ENCODE peak calls at places on chromosomes 13 and 19, in ten cellular contexts. One of them, this sample, is unnamed.

GRCh38 chr19:42514449-42514848 is 13.8 kb downstream of the CEACAM1 start:
- DNase-seq in endothelial cell: no peak
- DNase-seq in heart right ventricle: no peak
- DNase-seq in nephron progenitor cell: no peak
- DNase-seq in AG09319: no peak
- DNase-seq in CD8-positive, alpha-beta T cell: no peak
- DNase-seq in BJ: no peak
- DNase-seq in suprapubic skin: no peak
- DNase-seq in AG10803: no peak
- DNase-seq in body of pancreas: no peak
- DNase-seq in this sample: no peak

GRCh38 chr13:106446011-106446410 is 89.5 kb downstream of the EFNB2 start:
- DNase-seq in CD8-positive, alpha-beta T cell: no peak
- DNase-seq in suprapubic skin: no peak
- DNase-seq in AG09319: no peak
- DNase-seq in body of pancreas: no peak
- DNase-seq in endothelial cell: no peak
- DNase-seq in nephron progenitor cell: peak
- DNase-seq in heart right ventricle: no peak
- DNase-seq in BJ: no peak
- DNase-seq in AG10803: peak
- DNase-seq in this sample: no peak

GRCh38 chr19:7705387-7706187 is 3.7 kb upstream of the FCER2 start:
- DNase-seq in suprapubic skin: no peak
- DNase-seq in endothelial cell: no peak
- DNase-seq in AG10803: no peak
- DNase-seq in AG09319: no peak
- DNase-seq in BJ: no peak
- DNase-seq in body of pancreas: no peak
- DNase-seq in nephron progenitor cell: no peak
- DNase-seq in heart right ventricle: peak
- DNase-seq in CD8-positive, alpha-beta T cell: peak
- DNase-seq in this sample: no peak

GRCh38 chr13:32191452-32191998 is 123.6 kb downstream of the ZAR1L start:
- DNase-seq in body of pancreas: no peak
- DNase-seq in BJ: no peak
- DNase-seq in nephron progenitor cell: no peak
- DNase-seq in CD8-positive, alpha-beta T cell: no peak
- DNase-seq in heart right ventricle: no peak
- DNase-seq in AG09319: no peak
- DNase-seq in suprapubic skin: no peak
- DNase-seq in AG10803: peak
- DNase-seq in endothelial cell: no peak
- DNase-seq in this sample: no peak

GRCh38 chr19:16027528-16027927 is 48.8 kb upstream of the TPM4 start:
- DNase-seq in AG09319: no peak
- DNase-seq in nephron progenitor cell: no peak
- DNase-seq in CD8-positive, alpha-beta T cell: no peak
- DNase-seq in AG10803: no peak
- DNase-seq in heart right ventricle: no peak
- DNase-seq in endothelial cell: no peak
- DNase-seq in BJ: no peak
- DNase-seq in body of pancreas: no peak
- DNase-seq in suprapubic skin: no peak
- DNase-seq in this sample: no peak

GRCh38 chr19:6500837-6501739 is 1.0 kb downstream of the TUBB4A start:
- DNase-seq in CD8-positive, alpha-beta T cell: no peak
- DNase-seq in endothelial cell: no peak
- DNase-seq in suprapubic skin: no peak
- DNase-seq in nephron progenitor cell: no peak
- DNase-seq in AG09319: no peak
- DNase-seq in body of pancreas: no peak
- DNase-seq in heart right ventricle: no peak
- DNase-seq in AG10803: no peak
- DNase-seq in BJ: no peak
- DNase-seq in this sample: no peak

GRCh38 chr13:44108345-44108858 is 228.7 kb downstream of the LACC1 start:
- DNase-seq in nephron progenitor cell: no peak
- DNase-seq in AG09319: no peak
- DNase-seq in AG10803: no peak
- DNase-seq in suprapubic skin: no peak
- DNase-seq in heart right ventricle: peak
- DNase-seq in endothelial cell: no peak
- DNase-seq in CD8-positive, alpha-beta T cell: no peak
- DNase-seq in body of pancreas: peak
- DNase-seq in BJ: no peak
- DNase-seq in this sample: peak

GRCh38 chr19:2083174-2083854 is 12.8 kb downstream of the MOB3A start:
- DNase-seq in suprapubic skin: no peak
- DNase-seq in BJ: no peak
- DNase-seq in heart right ventricle: no peak
- DNase-seq in CD8-positive, alpha-beta T cell: peak
- DNase-seq in AG10803: no peak
- DNase-seq in AG09319: no peak
- DNase-seq in body of pancreas: no peak
- DNase-seq in endothelial cell: no peak
- DNase-seq in nephron progenitor cell: no peak
- DNase-seq in this sample: no peak

GRCh38 chr19:11105014-11105636 is 15.9 kb downstream of the LDLR start:
- DNase-seq in BJ: no peak
- DNase-seq in CD8-positive, alpha-beta T cell: no peak
- DNase-seq in AG09319: no peak
- DNase-seq in body of pancreas: no peak
- DNase-seq in AG10803: no peak
- DNase-seq in heart right ventricle: no peak
- DNase-seq in nephron progenitor cell: no peak
- DNase-seq in suprapubic skin: no peak
- DNase-seq in endothelial cell: no peak
- DNase-seq in this sample: no peak

GRCh38 chr19:16022251-16022650 is 54.0 kb upstream of the TPM4 start:
- DNase-seq in heart right ventricle: no peak
- DNase-seq in AG10803: no peak
- DNase-seq in endothelial cell: no peak
- DNase-seq in AG09319: no peak
- DNase-seq in BJ: no peak
- DNase-seq in suprapubic skin: no peak
- DNase-seq in CD8-positive, alpha-beta T cell: no peak
- DNase-seq in nephron progenitor cell: no peak
- DNase-seq in body of pancreas: no peak
- DNase-seq in this sample: no peak

GRCh38 chr13:52916483-52916990 is 68.1 kb upstream of the PCDH8 start:
- DNase-seq in AG09319: no peak
- DNase-seq in nephron progenitor cell: no peak
- DNase-seq in BJ: no peak
- DNase-seq in suprapubic skin: no peak
- DNase-seq in heart right ventricle: no peak
- DNase-seq in endothelial cell: no peak
- DNase-seq in AG10803: no peak
- DNase-seq in body of pancreas: no peak
- DNase-seq in CD8-positive, alpha-beta T cell: no peak
- DNase-seq in this sample: no peak

GRCh38 chr19:30085394-30085793 is 143.4 kb downstream of the URI1 start:
- DNase-seq in AG09319: no peak
- DNase-seq in heart right ventricle: no peak
- DNase-seq in endothelial cell: peak
- DNase-seq in BJ: no peak
- DNase-seq in body of pancreas: peak
- DNase-seq in nephron progenitor cell: no peak
- DNase-seq in AG10803: no peak
- DNase-seq in CD8-positive, alpha-beta T cell: no peak
- DNase-seq in suprapubic skin: no peak
- DNase-seq in this sample: peak

GRCh38 chr19:38932425-38933179 is 1.9 kb downstream of the MRPS12 start:
- DNase-seq in heart right ventricle: no peak
- DNase-seq in BJ: no peak
- DNase-seq in body of pancreas: no peak
- DNase-seq in endothelial cell: no peak
- DNase-seq in suprapubic skin: no peak
- DNase-seq in AG09319: no peak
- DNase-seq in CD8-positive, alpha-beta T cell: peak
- DNase-seq in AG10803: peak
- DNase-seq in nephron progenitor cell: no peak
- DNase-seq in this sample: peak

GRCh38 chr13:45715351-45715750 is 13.2 kb downstream of the CBY2 start:
- DNase-seq in heart right ventricle: no peak
- DNase-seq in BJ: no peak
- DNase-seq in AG09319: no peak
- DNase-seq in suprapubic skin: no peak
- DNase-seq in endothelial cell: no peak
- DNase-seq in CD8-positive, alpha-beta T cell: no peak
- DNase-seq in AG10803: no peak
- DNase-seq in body of pancreas: no peak
- DNase-seq in nephron progenitor cell: no peak
- DNase-seq in this sample: no peak

GRCh38 chr13:45717324-45717723 is 15.2 kb downstream of the CBY2 start:
- DNase-seq in heart right ventricle: no peak
- DNase-seq in BJ: no peak
- DNase-seq in AG09319: no peak
- DNase-seq in CD8-positive, alpha-beta T cell: no peak
- DNase-seq in AG10803: no peak
- DNase-seq in endothelial cell: no peak
- DNase-seq in body of pancreas: no peak
- DNase-seq in suprapubic skin: no peak
- DNase-seq in nephron progenitor cell: no peak
- DNase-seq in this sample: no peak

GRCh38 chr13:45721203-45721731 is 19.1 kb downstream of the CBY2 start:
- DNase-seq in CD8-positive, alpha-beta T cell: no peak
- DNase-seq in endothelial cell: no peak
- DNase-seq in AG10803: no peak
- DNase-seq in AG09319: no peak
- DNase-seq in nephron progenitor cell: no peak
- DNase-seq in BJ: no peak
- DNase-seq in body of pancreas: no peak
- DNase-seq in suprapubic skin: no peak
- DNase-seq in heart right ventricle: no peak
- DNase-seq in this sample: no peak

GRCh38 chr13:45718992-45719391 is 16.9 kb downstream of the CBY2 start:
- DNase-seq in endothelial cell: peak
- DNase-seq in AG10803: peak
- DNase-seq in AG09319: no peak
- DNase-seq in body of pancreas: no peak
- DNase-seq in CD8-positive, alpha-beta T cell: no peak
- DNase-seq in heart right ventricle: no peak
- DNase-seq in suprapubic skin: no peak
- DNase-seq in nephron progenitor cell: no peak
- DNase-seq in BJ: peak
- DNase-seq in this sample: no peak

GRCh38 chr13:45718063-45718462 is 15.9 kb downstream of the CBY2 start:
- DNase-seq in AG10803: peak
- DNase-seq in AG09319: no peak
- DNase-seq in endothelial cell: peak
- DNase-seq in heart right ventricle: no peak
- DNase-seq in suprapubic skin: no peak
- DNase-seq in CD8-positive, alpha-beta T cell: no peak
- DNase-seq in body of pancreas: no peak
- DNase-seq in BJ: no peak
- DNase-seq in nephron progenitor cell: no peak
- DNase-seq in this sample: no peak
- TF ChIP-seq CTCF in AG10803: peak
- TF ChIP-seq CTCF in AG09319: peak
- TF ChIP-seq CTCF in endothelial cell: peak
- TF ChIP-seq CTCF in heart right ventricle: peak
- TF ChIP-seq CTCF in suprapubic skin: peak
- TF ChIP-seq CTCF in CD8-positive, alpha-beta T cell: peak
- TF ChIP-seq CTCF in body of pancreas: peak
- TF ChIP-seq CTCF in BJ: peak
- TF ChIP-seq CTCF in nephron progenitor cell: peak
- TF ChIP-seq CTCF in this sample: no peak

GRCh38 chr19:40797166-40797962 is 1.6 kb upstream of the EGLN2 start:
- DNase-seq in BJ: no peak
- DNase-seq in endothelial cell: no peak
- DNase-seq in AG10803: no peak
- DNase-seq in CD8-positive, alpha-beta T cell: no peak
- DNase-seq in body of pancreas: no peak
- DNase-seq in suprapubic skin: no peak
- DNase-seq in AG09319: no peak
- DNase-seq in nephron progenitor cell: no peak
- DNase-seq in heart right ventricle: no peak
- DNase-seq in this sample: no peak

GRCh38 chr19:40798997-40799557 is at the start of gene EGLN2:
- DNase-seq in nephron progenitor cell: no peak
- DNase-seq in suprapubic skin: no peak
- DNase-seq in AG09319: no peak
- DNase-seq in endothelial cell: no peak
- DNase-seq in body of pancreas: no peak
- DNase-seq in BJ: no peak
- DNase-seq in heart right ventricle: no peak
- DNase-seq in AG10803: no peak
- DNase-seq in CD8-positive, alpha-beta T cell: no peak
- DNase-seq in this sample: no peak

GRCh38 chr19:40799558-40800338 is 757 bp downstream of the EGLN2 start:
- DNase-seq in AG09319: no peak
- DNase-seq in body of pancreas: no peak
- DNase-seq in suprapubic skin: no peak
- DNase-seq in AG10803: no peak
- DNase-seq in nephron progenitor cell: peak
- DNase-seq in BJ: no peak
- DNase-seq in heart right ventricle: peak
- DNase-seq in CD8-positive, alpha-beta T cell: no peak
- DNase-seq in endothelial cell: peak
- DNase-seq in this sample: peak

GRCh38 chr19:40798223-40798996 is 581 bp upstream of the EGLN2 start:
- DNase-seq in CD8-positive, alpha-beta T cell: peak
- DNase-seq in body of pancreas: peak
- DNase-seq in AG10803: peak
- DNase-seq in AG09319: peak
- DNase-seq in nephron progenitor cell: peak
- DNase-seq in suprapubic skin: peak
- DNase-seq in BJ: peak
- DNase-seq in endothelial cell: peak
- DNase-seq in heart right ventricle: peak
- DNase-seq in this sample: peak

GRCh38 chr19:40797963-40798222 is 1.1 kb upstream of the EGLN2 start:
- DNase-seq in AG10803: no peak
- DNase-seq in BJ: no peak
- DNase-seq in suprapubic skin: no peak
- DNase-seq in heart right ventricle: no peak
- DNase-seq in endothelial cell: no peak
- DNase-seq in body of pancreas: no peak
- DNase-seq in CD8-positive, alpha-beta T cell: no peak
- DNase-seq in AG09319: no peak
- DNase-seq in nephron progenitor cell: no peak
- DNase-seq in this sample: no peak
- TF ChIP-seq CTCF in AG10803: no peak
- TF ChIP-seq CTCF in BJ: no peak
- TF ChIP-seq CTCF in suprapubic skin: no peak
- TF ChIP-seq CTCF in heart right ventricle: no peak
- TF ChIP-seq CTCF in endothelial cell: no peak
- TF ChIP-seq CTCF in body of pancreas: no peak
- TF ChIP-seq CTCF in CD8-positive, alpha-beta T cell: no peak
- TF ChIP-seq CTCF in AG09319: no peak
- TF ChIP-seq CTCF in nephron progenitor cell: no peak
- TF ChIP-seq CTCF in this sample: no peak

GRCh38 chr13:90968510-90968909 is 379.0 kb upstream of the MIR17HG start:
- DNase-seq in AG10803: no peak
- DNase-seq in suprapubic skin: no peak
- DNase-seq in AG09319: no peak
- DNase-seq in BJ: no peak
- DNase-seq in heart right ventricle: no peak
- DNase-seq in endothelial cell: peak
- DNase-seq in body of pancreas: peak
- DNase-seq in CD8-positive, alpha-beta T cell: no peak
- DNase-seq in nephron progenitor cell: peak
- DNase-seq in this sample: peak
- TF ChIP-seq CTCF in AG10803: no peak
- TF ChIP-seq CTCF in suprapubic skin: no peak
- TF ChIP-seq CTCF in AG09319: no peak
- TF ChIP-seq CTCF in BJ: no peak
- TF ChIP-seq CTCF in heart right ventricle: peak
- TF ChIP-seq CTCF in endothelial cell: peak
- TF ChIP-seq CTCF in body of pancreas: peak
- TF ChIP-seq CTCF in CD8-positive, alpha-beta T cell: no peak
- TF ChIP-seq CTCF in nephron progenitor cell: peak
- TF ChIP-seq CTCF in this sample: no peak

GRCh38 chr13:38210928-38211596 is 138.6 kb upstream of the UFM1 start:
- DNase-seq in BJ: no peak
- DNase-seq in AG09319: no peak
- DNase-seq in body of pancreas: no peak
- DNase-seq in suprapubic skin: no peak
- DNase-seq in heart right ventricle: no peak
- DNase-seq in endothelial cell: no peak
- DNase-seq in CD8-positive, alpha-beta T cell: no peak
- DNase-seq in AG10803: no peak
- DNase-seq in nephron progenitor cell: no peak
- DNase-seq in this sample: no peak
- TF ChIP-seq CTCF in BJ: no peak
- TF ChIP-seq CTCF in AG09319: no peak
- TF ChIP-seq CTCF in body of pancreas: no peak
- TF ChIP-seq CTCF in suprapubic skin: no peak
- TF ChIP-seq CTCF in heart right ventricle: no peak
- TF ChIP-seq CTCF in endothelial cell: no peak
- TF ChIP-seq CTCF in CD8-positive, alpha-beta T cell: no peak
- TF ChIP-seq CTCF in AG10803: no peak
- TF ChIP-seq CTCF in nephron progenitor cell: no peak
- TF ChIP-seq CTCF in this sample: no peak

This sample was measured in Calu3.